ENCODE peak calls at places on chromosomes 13 and 19, in four cellular contexts. Z, O, H and G are unnamed samples.

GRCh38 chr19:45040059-45040767 is 1.4 kb downstream of the CLASRP start:
- DNase-seq in Z (no peak), O (no peak), H (no peak), G (no peak)

GRCh38 chr19:27824108-27824507 is 1388.8 kb downstream of the UQCRFS1 start:
- DNase-seq in Z (no peak), O (no peak), H (peak), G (no peak)

GRCh38 chr13:49697468-49697867 is 6.2 kb upstream of the EBPL start:
- DNase-seq in Z (no peak), O (no peak), H (no peak), G (no peak)

GRCh38 chr19:7419153-7419552 is 69.7 kb downstream of the PEX11G start:
- DNase-seq in Z (no peak), O (no peak), H (no peak), G (no peak)

GRCh38 chr19:30997222-30997621 is 352.0 kb downstream of the TSHZ3 start:
- DNase-seq in Z (no peak), O (no peak), H (no peak), G (no peak)

GRCh38 chr13:85558118-85558517 is 241.1 kb downstream of the SLITRK6 start:
- DNase-seq in Z (no peak), O (no peak), H (no peak), G (no peak)

GRCh38 chr13:79898202-79898826 is 417.4 kb downstream of the NDFIP2 start:
- DNase-seq in Z (no peak), O (no peak), H (no peak), G (no peak)

GRCh38 chr19:10105241-10106099 is 692 bp upstream of the PPAN start:
- DNase-seq in Z (peak), O (no peak), H (no peak), G (no peak)

GRCh38 chr13:97237388-97237787 is 15.3 kb downstream of the MBNL2 start:
- DNase-seq in Z (no peak), O (no peak), H (no peak), G (no peak)

GRCh38 chr13:39038569-39038898 is 278 bp downstream of the NHLRC3 start:
- DNase-seq in Z (peak), O (peak), H (peak), G (no peak)

GRCh38 chr13:45807520-45808099 is 43.9 kb downstream of the SIAH3 start:
- DNase-seq in Z (no peak), O (peak), H (peak), G (peak)

GRCh38 chr13:48571121-48571901 is 38.4 kb upstream of the RCBTB2 start:
- DNase-seq in Z (no peak), O (peak), H (peak), G (peak)

GRCh38 chr19:36051637-36052036 is 2.4 kb downstream of the THAP8 start:
- DNase-seq in Z (no peak), O (no peak), H (no peak), G (no peak)

GRCh38 chr13:96967248-96967745 is 27.0 kb downstream of the OXGR1 start:
- DNase-seq in Z (no peak), O (peak), H (peak), G (no peak)

GRCh38 chr19:5585461-5586299 is 17.9 kb upstream of the TINCR start:
- DNase-seq in Z (no peak), O (no peak), H (no peak), G (peak)

GRCh38 chr19:10603873-10604459 is 16.9 kb upstream of the AP1M2 start:
- DNase-seq in Z (peak), O (peak), H (no peak), G (no peak)

GRCh38 chr13:98105929-98106336 is 37.0 kb upstream of the FARP1 start:
- DNase-seq in Z (no peak), O (peak), H (peak), G (peak)

GRCh38 chr13:70424428-70424827 is 316.2 kb upstream of the KLHL1 start:
- DNase-seq in Z (no peak), O (no peak), H (no peak), G (no peak)

GRCh38 chr13:49320975-49321374 is 73.2 kb downstream of the CDADC1 start:
- DNase-seq in Z (no peak), O (peak), H (no peak), G (no peak)

GRCh38 chr19:42529248-42529764 is 1.0 kb upstream of the CEACAM1 start:
- DNase-seq in Z (peak), O (peak), H (peak), G (peak)

GRCh38 chr13:55654243-55654642 is 1486.5 kb upstream of the PRR20A start:
- DNase-seq in Z (no peak), O (no peak), H (no peak), G (no peak)

GRCh38 chr13:51258612-51259358 is 36.6 kb downstream of the FAM124A start:
- DNase-seq in Z (no peak), O (no peak), H (no peak), G (peak)

GRCh38 chr13:106376411-106377112 is 158.9 kb downstream of the EFNB2 start:
- DNase-seq in Z (no peak), O (peak), H (peak), G (no peak)

GRCh38 chr13:49651775-49652690 is 23.7 kb downstream of the ARL11 start:
- DNase-seq in Z (no peak), O (no peak), H (no peak), G (no peak)

GRCh38 chr19:39845621-39846175 is 481 bp downstream of the FBL start:
- DNase-seq in Z (no peak), O (no peak), H (peak), G (peak)

GRCh38 chr19:49497047-49497789 is 984 bp downstream of the RPS11 start:
- DNase-seq in Z (peak), O (peak), H (peak), G (peak)

GRCh38 chr19:9597027-9597426 is 12.7 kb upstream of the ZNF121 start:
- DNase-seq in Z (no peak), O (peak), H (peak), G (no peak)

GRCh38 chr19:57914517-57914916 is 1.9 kb downstream of the ZNF417 start:
- DNase-seq in Z (no peak), O (no peak), H (no peak), G (no peak)

GRCh38 chr13:39410089-39410901 is 192.7 kb downstream of the LHFPL6 start:
- DNase-seq in Z (no peak), O (peak), H (peak), G (no peak)

GRCh38 chr19:15954820-15955219 is 6.0 kb downstream of the OR10H4 start:
- DNase-seq in Z (no peak), O (no peak), H (no peak), G (no peak)

GRCh38 chr19:17183271-17183757 is 31.8 kb upstream of the USE1 start:
- DNase-seq in Z (no peak), O (no peak), H (no peak), G (no peak)

GRCh38 chr13:30802953-30803478 is 67.7 kb downstream of the ALOX5AP start:
- DNase-seq in Z (peak), O (peak), H (peak), G (peak)

GRCh38 chr13:38419312-38419873 is 69.7 kb downstream of the UFM1 start:
- DNase-seq in Z (no peak), O (no peak), H (no peak), G (no peak)

GRCh38 chr13:28394422-28394821 is 100.5 kb downstream of the FLT1 start:
- DNase-seq in Z (no peak), O (peak), H (no peak), G (no peak)

GRCh38 chr19:17202249-17202648 is 12.9 kb upstream of the USE1 start:
- DNase-seq in Z (no peak), O (no peak), H (no peak), G (no peak)

GRCh38 chr19:47779524-47780214 is 1.2 kb downstream of the SELENOW start:
- DNase-seq in Z (peak), O (peak), H (peak), G (no peak)
- H3K4me3 ChIP-seq in Z (peak), O (peak), H (peak), G (peak)

DNA sequence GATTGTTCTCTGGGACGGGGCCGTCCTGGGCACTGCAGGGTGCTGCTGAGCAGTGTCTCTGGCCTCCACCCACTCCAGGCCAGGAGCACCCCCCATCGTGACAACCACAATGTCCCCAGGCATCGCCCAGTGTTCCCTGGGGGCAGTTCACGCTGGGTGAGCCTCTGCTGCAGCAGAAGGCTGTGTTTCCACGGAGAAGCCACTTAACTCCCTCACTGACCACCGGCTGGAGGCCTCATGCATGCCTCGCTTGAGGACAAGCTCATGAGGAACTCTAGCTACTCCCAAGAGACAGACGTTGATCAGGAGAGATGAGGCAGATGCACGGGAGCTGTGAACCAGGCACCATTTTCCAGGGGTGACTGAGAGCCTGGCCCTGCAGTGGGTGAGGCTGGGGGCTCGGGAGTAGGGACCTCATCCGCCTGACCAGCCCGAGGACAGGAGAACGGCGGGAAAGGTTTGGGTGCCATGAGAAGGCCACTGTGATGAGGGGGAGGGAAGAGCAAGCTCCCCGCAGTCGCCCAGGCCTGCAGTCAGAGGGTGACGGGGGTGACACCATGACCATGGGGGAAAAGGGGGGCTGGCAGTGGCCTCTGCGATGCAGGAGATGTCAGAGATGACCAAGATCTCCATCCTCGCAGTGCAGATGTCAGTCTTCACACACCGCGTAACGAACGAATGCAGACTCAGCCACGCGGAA is 5.1 kb downstream of the SLC39A3 start:
- DNase-seq in Z (no peak), O (no peak), H (no peak), G (no peak)
- H3K4me3 ChIP-seq in Z (no peak), O (no peak), H (no peak), G (no peak)

GRCh38 chr13:95740921-95741320 is 64.0 kb downstream of the DNAJC3 start:
- DNase-seq in Z (no peak), O (peak), H (no peak), G (no peak)
- H3K4me3 ChIP-seq in Z (no peak), O (peak), H (no peak), G (no peak)

GRCh38 chr19:47418595-47419036 is 711 bp downstream of the MEIS3 start:
- DNase-seq in Z (no peak), O (no peak), H (peak), G (no peak)
- H3K4me3 ChIP-seq in Z (peak), O (peak), H (peak), G (peak)

DNA sequence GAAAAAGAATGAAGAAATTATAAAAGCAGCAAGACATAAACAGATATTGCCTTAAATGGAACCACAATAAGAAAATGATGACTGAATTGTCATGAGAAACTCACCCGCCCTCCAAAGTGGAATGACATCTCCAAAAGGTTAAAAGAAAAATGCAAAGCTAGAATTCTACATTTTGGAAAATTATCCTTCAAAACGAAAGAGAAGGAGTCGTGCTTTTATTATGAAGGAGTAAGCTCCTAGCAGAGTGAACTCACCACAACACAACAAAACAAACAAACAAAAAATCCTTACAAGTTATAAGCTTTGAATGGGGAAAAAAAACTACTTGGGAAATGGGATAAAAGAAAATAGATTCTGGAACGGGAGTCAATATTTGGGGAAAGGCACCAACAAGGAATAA is 6.7 kb downstream of the SIGLEC14 start:
- DNase-seq in Z (no peak), O (no peak), H (no peak), G (no peak)
- H3K4me3 ChIP-seq in Z (no peak), O (no peak), H (no peak), G (no peak)

DNA sequence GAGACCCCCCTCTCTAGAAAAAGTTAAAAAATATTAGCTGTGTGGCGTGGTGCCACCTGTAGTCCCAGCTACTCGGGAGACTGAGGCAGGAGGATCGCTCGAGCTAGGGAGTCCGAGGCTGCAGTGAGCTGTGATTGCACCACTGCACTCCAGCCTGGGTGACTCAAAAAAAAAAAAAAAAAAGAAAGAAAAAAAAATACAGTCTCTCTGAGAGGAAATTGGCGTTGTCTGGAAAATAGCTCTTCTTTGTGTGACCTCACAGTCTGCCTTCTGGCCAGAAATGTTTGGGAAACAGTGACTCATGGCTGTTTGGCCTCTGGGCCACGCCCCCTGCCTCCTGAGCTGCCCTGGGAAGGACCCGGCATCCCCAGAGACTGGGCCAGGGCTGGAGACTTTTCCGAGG is 10.7 kb downstream of the MARCHF2 start:
- DNase-seq in Z (peak), O (peak), H (peak), G (peak)
- H3K4me3 ChIP-seq in Z (no peak), O (no peak), H (peak), G (no peak)